ENCODE peak calls at places on chromosomes 16 and 17, in four cellular contexts. One of them, this sample, is unnamed.

GRCh38 chr17:8320990-8321389 is 10.9 kb downstream of the ARHGEF15 start:
- DNase-seq in body of pancreas: no peak
- DNase-seq in A172: peak
- DNase-seq in NCI-H1436: no peak
- DNase-seq in this sample: no peak

GRCh38 chr17:55601874-55602364 is 90.7 kb upstream of the SMIM36 start:
- DNase-seq in body of pancreas: no peak
- DNase-seq in NCI-H1436: no peak
- DNase-seq in A172: peak
- DNase-seq in this sample: peak

GRCh38 chr17:33732116-33732515 is 439.0 kb upstream of the ASIC2 start:
- DNase-seq in NCI-H1436: no peak
- DNase-seq in body of pancreas: no peak
- DNase-seq in A172: peak
- DNase-seq in this sample: no peak

GRCh38 chr17:49580055-49580721 is 4.5 kb downstream of the NXPH3 start:
- DNase-seq in body of pancreas: no peak
- DNase-seq in NCI-H1436: no peak
- DNase-seq in A172: no peak
- DNase-seq in this sample: no peak

GRCh38 chr16:2468725-2469398 is 2.2 kb upstream of the NTN3 start:
- DNase-seq in NCI-H1436: peak
- DNase-seq in body of pancreas: no peak
- DNase-seq in A172: peak
- DNase-seq in this sample: no peak

GRCh38 chr16:11327277-11328171 is 17.7 kb upstream of the RMI2 start:
- DNase-seq in NCI-H1436: no peak
- DNase-seq in A172: no peak
- DNase-seq in body of pancreas: no peak
- DNase-seq in this sample: no peak

GRCh38 chr17:75277664-75278071 is 6.6 kb upstream of the MIF4GD start:
- DNase-seq in body of pancreas: no peak
- DNase-seq in NCI-H1436: no peak
- DNase-seq in A172: peak
- DNase-seq in this sample: no peak

GRCh38 chr17:19703106-19703775 is 13.1 kb downstream of the SLC47A2 start:
- DNase-seq in A172: no peak
- DNase-seq in body of pancreas: no peak
- DNase-seq in NCI-H1436: no peak
- DNase-seq in this sample: no peak

GRCh38 chr16:3192476-3193019 is 4.5 kb downstream of the OR1F1 start:
- DNase-seq in A172: no peak
- DNase-seq in NCI-H1436: no peak
- DNase-seq in body of pancreas: no peak
- DNase-seq in this sample: no peak

GRCh38 chr17:6815775-6816174 is 15.8 kb downstream of the TEKT1 start:
- DNase-seq in body of pancreas: no peak
- DNase-seq in NCI-H1436: no peak
- DNase-seq in A172: no peak
- DNase-seq in this sample: no peak

GRCh38 chr17:51767287-51767686 is 391.2 kb downstream of the CA10 start:
- DNase-seq in body of pancreas: no peak
- DNase-seq in NCI-H1436: no peak
- DNase-seq in A172: no peak
- DNase-seq in this sample: no peak

GRCh38 chr16:12519986-12520385 is 283.7 kb downstream of the CPPED1 start:
- DNase-seq in body of pancreas: no peak
- DNase-seq in NCI-H1436: no peak
- DNase-seq in A172: no peak
- DNase-seq in this sample: no peak

GRCh38 chr16:86379505-86379846 is 130.9 kb upstream of the FOXF1 start:
- DNase-seq in body of pancreas: no peak
- DNase-seq in A172: peak
- DNase-seq in NCI-H1436: no peak
- DNase-seq in this sample: no peak

GRCh38 chr17:27807567-27808470 is 7.5 kb upstream of the NOS2 start:
- DNase-seq in A172: peak
- DNase-seq in NCI-H1436: peak
- DNase-seq in body of pancreas: peak
- DNase-seq in this sample: no peak

GRCh38 chr16:58211245-58211644 is 13.3 kb upstream of the CSNK2A2 start:
- DNase-seq in NCI-H1436: no peak
- DNase-seq in A172: peak
- DNase-seq in body of pancreas: no peak
- DNase-seq in this sample: no peak

GRCh38 chr17:20125724-20126123 is 116.6 kb downstream of the SPECC1 start:
- DNase-seq in A172: no peak
- DNase-seq in NCI-H1436: no peak
- DNase-seq in body of pancreas: no peak
- DNase-seq in this sample: no peak

GRCh38 chr16:4358831-4359561 is 7.9 kb upstream of the PAM16 start:
- DNase-seq in A172: no peak
- DNase-seq in body of pancreas: peak
- DNase-seq in NCI-H1436: no peak
- DNase-seq in this sample: peak

GRCh38 chr16:84780063-84780462 is 39.7 kb upstream of the CRISPLD2 start:
- DNase-seq in body of pancreas: no peak
- DNase-seq in NCI-H1436: no peak
- DNase-seq in A172: no peak
- DNase-seq in this sample: no peak

GRCh38 chr16:2429771-2430663 is 770 bp downstream of the CCNF start:
- DNase-seq in body of pancreas: no peak
- DNase-seq in A172: no peak
- DNase-seq in NCI-H1436: no peak
- DNase-seq in this sample: no peak

GRCh38 chr17:17723354-17724261 is 42.4 kb downstream of the RAI1 start:
- DNase-seq in A172: no peak
- DNase-seq in NCI-H1436: peak
- DNase-seq in body of pancreas: no peak
- DNase-seq in this sample: no peak

GRCh38 chr16:57167951-57168350 is 17.9 kb downstream of the PSME3IP1 start:
- DNase-seq in A172: peak
- DNase-seq in body of pancreas: no peak
- DNase-seq in NCI-H1436: peak
- DNase-seq in this sample: no peak

GRCh38 chr17:77037943-77038342 is 102.8 kb upstream of the SEC14L1 start:
- DNase-seq in A172: no peak
- DNase-seq in NCI-H1436: no peak
- DNase-seq in body of pancreas: no peak
- DNase-seq in this sample: no peak

GRCh38 chr16:68179196-68179795 is 56.6 kb downstream of the ESRP2 start:
- DNase-seq in body of pancreas: no peak
- DNase-seq in NCI-H1436: no peak
- DNase-seq in A172: no peak
- DNase-seq in this sample: no peak

GRCh38 chr17:78915872-78916632 is 9.1 kb downstream of the TIMP2 start:
- DNase-seq in A172: peak
- DNase-seq in body of pancreas: peak
- DNase-seq in NCI-H1436: no peak
- DNase-seq in this sample: peak

GRCh38 chr16:1550061-1550460 is 16.6 kb downstream of the TMEM204 start:
- DNase-seq in body of pancreas: no peak
- DNase-seq in A172: no peak
- DNase-seq in NCI-H1436: no peak
- DNase-seq in this sample: no peak

This sample was measured in T1000.